ENCODE peak calls at places on chromosome 2, in seven cellular contexts. A, L, R, K, O, C and Q are unnamed samples.
A peak's percentile ranks its signal among the peaks of the same experiment; 100 is the strongest.

GRCh38 chr2:223084873-223085272 is 32.9 kb downstream of the KCNE4 start:
- DNase-seq in R (no peak), A (peak; percentile 49), C (no peak), L (no peak), K (no peak), O (no peak), Q (no peak)

GRCh38 chr2:207181526-207182274 is 16.0 kb upstream of the KLF7 start:
- DNase-seq in C (no peak), O (no peak), L (no peak), R (no peak), K (no peak), A (no peak), Q (no peak)

GRCh38 chr2:24981742-24982141 is 10.0 kb upstream of the DNAJC27 start:
- DNase-seq in C (no peak), L (no peak), K (no peak), O (no peak), A (no peak), R (no peak), Q (no peak)

GRCh38 chr2:197168705-197169104 is 141.9 kb downstream of the ANKRD44 start:
- DNase-seq in R (peak; percentile 73), L (peak; percentile 45), O (peak; percentile 77), A (peak; percentile 71), C (peak; percentile 66), K (peak; percentile 75), Q (peak; percentile 42)

GRCh38 chr2:149732730-149733290 is 145.2 kb upstream of the MMADHC start:
- DNase-seq in K (no peak), O (no peak), L (no peak), R (no peak), C (no peak), A (no peak), Q (no peak)

GRCh38 chr2:113878743-113879142 is 11.1 kb upstream of the ACTR3 start:
- DNase-seq in O (no peak), R (no peak), A (no peak), L (no peak), C (no peak), K (no peak), Q (no peak)

GRCh38 chr2:72999729-73000725 is 71.5 kb downstream of the SFXN5 start:
- DNase-seq in L (no peak), K (peak; percentile 3), R (no peak), O (no peak), A (no peak), C (no peak), Q (no peak)

GRCh38 chr2:64212801-64213321 is 68.6 kb upstream of the PELI1 start:
- DNase-seq in R (no peak), A (no peak), C (no peak), L (no peak), K (peak; percentile 41), O (no peak), Q (no peak)

GRCh38 chr2:108412995-108413726 is 35.4 kb downstream of the SULT1C4 start:
- DNase-seq in R (no peak), C (no peak), L (no peak), A (no peak), K (peak; percentile 39), O (no peak), Q (no peak)

DNA sequence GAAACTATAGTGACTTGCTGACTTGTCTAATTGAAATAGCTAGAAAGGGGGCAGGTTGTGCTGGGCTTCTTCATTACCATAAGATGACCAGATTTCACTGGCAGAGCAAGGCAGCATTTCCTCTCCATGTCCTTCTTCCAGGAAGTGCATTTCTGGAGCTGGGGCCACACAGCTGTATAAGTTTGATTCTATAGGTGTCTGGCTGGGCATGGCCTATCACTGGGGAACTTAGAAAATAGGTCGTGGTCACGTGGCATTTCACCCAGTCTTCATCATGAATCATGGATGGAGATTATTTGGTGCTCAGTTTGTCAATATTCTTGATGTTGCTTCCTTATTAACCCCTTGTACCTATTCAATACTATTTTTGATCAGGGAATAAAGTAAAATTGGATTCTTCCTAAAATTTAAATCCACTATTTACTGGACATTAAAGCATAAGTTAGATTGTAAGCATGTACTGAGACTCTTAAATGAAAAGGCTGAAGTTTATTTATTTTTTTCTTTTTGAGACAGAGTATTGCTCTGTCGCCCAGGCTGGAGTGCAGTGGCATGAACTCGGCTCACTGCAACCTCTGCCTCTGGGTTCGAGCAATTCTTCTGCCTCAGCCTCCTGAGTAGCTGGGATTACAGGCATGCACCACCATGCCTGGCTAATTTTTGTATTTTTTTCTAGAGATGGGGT is 49.5 kb upstream of the TMEM87B start:
- DNase-seq in C (no peak), A (no peak), O (no peak), K (no peak), L (no peak), R (no peak), Q (no peak)
- H3K4me1 ChIP-seq in C (peaks cover 20% of the 10 kb centered on the region), A (no peaks in the 10 kb centered on the region), O (peaks cover 3% of the 10 kb centered on the region), K (no peaks in the 10 kb centered on the region), L (no peaks in the 10 kb centered on the region), R (no peaks in the 10 kb centered on the region), Q (no peaks in the 10 kb centered on the region)

GRCh38 chr2:239140346-239141020 is 260.3 kb downstream of the HDAC4 start:
- DNase-seq in L (no peak), O (no peak), K (no peak), R (no peak), A (no peak), C (no peak), Q (no peak)

GRCh38 chr2:239139566-239139965 is 261.3 kb downstream of the HDAC4 start:
- DNase-seq in K (no peak), L (no peak), R (no peak), A (no peak), O (no peak), C (no peak), Q (no peak)

GRCh38 chr2:239138610-239139009 is 262.2 kb downstream of the HDAC4 start:
- DNase-seq in A (no peak), L (no peak), O (no peak), R (no peak), C (no peak), K (no peak), Q (no peak)

GRCh38 chr2:239137890-239138283 is 262.9 kb downstream of the HDAC4 start:
- DNase-seq in O (no peak), L (no peak), K (no peak), A (no peak), R (no peak), C (no peak), Q (no peak)

GRCh38 chr2:239139101-239139500 is 261.7 kb downstream of the HDAC4 start:
- DNase-seq in A (no peak), R (no peak), O (no peak), L (no peak), K (no peak), C (no peak), Q (no peak)
- H3K36me3 ChIP-seq in A (peaks cover 40% of the 10 kb centered on the region), R (peaks cover 1% of the 10 kb centered on the region), O (peaks cover 28% of the 10 kb centered on the region), L (no peaks in the 10 kb centered on the region), K (no peaks in the 10 kb centered on the region), C (peaks cover 82% of the 10 kb centered on the region), Q (no peaks in the 10 kb centered on the region)

DNA sequence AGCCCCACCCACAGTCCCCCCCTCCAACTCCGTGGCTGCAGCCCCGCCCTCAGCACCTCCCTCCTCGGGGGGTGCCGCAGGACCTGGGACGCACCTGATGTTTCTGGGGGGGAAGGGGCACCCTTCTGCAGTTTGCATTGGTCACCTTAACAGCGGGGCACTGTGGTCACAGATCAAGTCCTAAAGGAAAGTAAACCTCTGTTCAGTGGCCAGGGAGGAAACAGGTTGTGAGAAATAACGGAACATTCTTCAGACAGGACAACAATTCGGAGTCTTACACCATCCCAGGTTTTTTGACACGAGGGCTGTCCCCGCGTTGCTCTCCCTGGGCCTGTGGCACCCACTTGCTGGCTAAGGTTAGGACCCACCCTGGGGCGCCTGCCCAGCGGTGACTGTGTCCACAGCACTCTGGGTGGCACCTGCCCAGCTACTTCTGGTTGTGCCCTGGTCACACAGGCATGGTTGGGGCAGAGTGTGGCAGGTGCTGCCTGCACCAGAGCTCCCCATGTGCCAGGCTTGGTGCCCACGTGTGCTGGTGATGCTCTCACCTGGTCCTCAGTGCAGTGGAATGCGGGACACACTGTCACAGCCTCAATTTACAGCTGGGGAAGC is 93.5 kb upstream of the OTOS start:
- DNase-seq in A (no peak), R (peak; percentile 42), K (no peak), C (peak; percentile 57), L (peak; percentile 56), O (no peak), Q (no peak)
- H3K4me3 ChIP-seq in A (no peak overlapping the region), R (no peak overlapping the region), K (no peak overlapping the region), C (peak overlapping the region; percentile 8), L (peak overlapping the region; percentile 31), O (no peak overlapping the region), Q (no peak overlapping the region)

GRCh38 chr2:20569464-20570223 is 81.3 kb downstream of the HS1BP3 start:
- DNase-seq in K (no peak), R (no peak), C (no peak), A (no peak), O (no peak), L (no peak), Q (no peak)

GRCh38 chr2:20568501-20569463 is 82.1 kb downstream of the HS1BP3 start:
- DNase-seq in L (no peak), A (no peak), R (no peak), C (no peak), K (no peak), O (no peak), Q (no peak)

GRCh38 chr2:20570249-20570648 is 80.6 kb downstream of the HS1BP3 start:
- DNase-seq in K (no peak), O (no peak), A (no peak), R (peak; percentile 8), C (no peak), L (no peak), Q (no peak)

GRCh38 chr2:20571644-20572215 is 79.2 kb downstream of the HS1BP3 start:
- DNase-seq in C (no peak), A (no peak), K (no peak), L (no peak), O (no peak), R (no peak), Q (no peak)

GRCh38 chr2:20571231-20571630 is 79.7 kb downstream of the HS1BP3 start:
- DNase-seq in K (no peak), O (no peak), R (peak; percentile 32), C (peak; percentile 38), L (no peak), A (no peak), Q (no peak)
- H3K4me1 ChIP-seq in K (peaks cover 10% of the 10 kb centered on the region), O (peaks cover 31% of the 10 kb centered on the region), R (no peaks in the 10 kb centered on the region), C (peaks cover 52% of the 10 kb centered on the region), L (no peaks in the 10 kb centered on the region), A (peaks cover 4% of the 10 kb centered on the region), Q (no peaks in the 10 kb centered on the region)

DNA sequence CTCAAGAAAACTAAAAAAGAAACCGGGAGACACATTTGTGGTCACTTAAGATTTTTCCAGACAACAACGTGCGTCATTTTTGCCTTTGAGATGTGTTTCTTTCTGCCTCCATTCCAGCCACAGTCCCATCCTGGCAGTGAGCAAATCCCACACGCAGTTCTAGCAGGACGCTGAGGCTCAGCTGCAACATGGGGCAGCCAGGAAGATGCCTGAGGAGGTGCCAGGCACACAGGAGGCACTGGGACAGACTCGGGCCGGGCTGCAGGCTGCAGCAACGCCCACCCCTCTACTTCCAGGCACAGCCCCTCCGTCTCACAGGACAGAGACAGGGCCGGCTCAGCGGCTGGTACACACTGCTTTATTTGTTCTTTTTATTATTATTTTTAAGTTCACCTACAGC is 13.1 kb downstream of the KLF11 start:
- DNase-seq in K (no peak), O (no peak), R (peak; percentile 43), A (no peak), L (peak; percentile 19), C (peak; percentile 23), Q (no peak)
- H3K36me3 ChIP-seq in K (peaks cover 4% of the 10 kb centered on the region), O (peaks cover 2% of the 10 kb centered on the region), R (peaks cover 4% of the 10 kb centered on the region), A (peaks cover 19% of the 10 kb centered on the region), L (peaks cover 13% of the 10 kb centered on the region), C (peaks cover 44% of the 10 kb centered on the region), Q (peaks cover 14% of the 10 kb centered on the region)

GRCh38 chr2:61436092-61436491 is 34.8 kb downstream of the USP34 start:
- DNase-seq in O (no peak), C (no peak), K (no peak), A (no peak), L (no peak), R (no peak), Q (no peak)
- H3K4me3 ChIP-seq in O (no peak overlapping the region), C (no peak overlapping the region), K (no peak overlapping the region), A (no peak overlapping the region), L (peak overlapping the region; percentile 24), R (no peak overlapping the region), Q (no peak overlapping the region)